ENCODE peak calls at places on chromosome 12, in ten cellular contexts. F, D, Y, W, M, E, I, G, Q and R are unnamed samples.
A peak's percentile ranks its signal among the peaks of the same experiment; 100 is the strongest.

GRCh38 chr12:92943482-92944250 is 14.6 kb upstream of the EEA1 start:
- DNase-seq in E (no peak), D (no peak), I (peak; percentile 12), Y (no peak), W (no peak), M (no peak), G (no peak), F (peak; percentile 60), Q (no peak), R (no peak)

GRCh38 chr12:54502485-54502884 is 4.9 kb downstream of the NCKAP1L start:
- DNase-seq in W (no peak), G (no peak), E (no peak), Q (no peak), M (peak; percentile 77), F (no peak), D (no peak), Y (no peak), I (no peak), R (no peak)

GRCh38 chr12:128918481-128918880 is 65.2 kb downstream of the GLT1D1 start:
- DNase-seq in G (no peak), F (no peak), D (no peak), W (no peak), Y (no peak), Q (no peak), E (no peak), M (no peak), I (no peak), R (no peak)

GRCh38 chr12:77003244-77003643 is 62.1 kb downstream of the E2F7 start:
- DNase-seq in I (no peak), W (no peak), F (peak; percentile 37), G (no peak), Y (no peak), M (no peak), E (no peak), Q (no peak), D (no peak), R (no peak)

GRCh38 chr12:48980953-48981756 is 3.0 kb downstream of the WNT1 start:
- DNase-seq in F (peak; percentile 66), Q (no peak), G (no peak), D (peak; percentile 55), Y (no peak), I (peak; percentile 69), M (no peak), W (no peak), E (no peak), R (peak; percentile 76)

GRCh38 chr12:79678306-79678705 is 12.5 kb downstream of the PAWR start:
- DNase-seq in E (no peak), W (no peak), G (peak; percentile 23), M (no peak), I (no peak), Y (no peak), F (no peak), D (no peak), Q (no peak), R (no peak)

GRCh38 chr12:93336344-93336743 is 41.4 kb upstream of the NUDT4 start:
- DNase-seq in Q (no peak), W (no peak), I (peak; percentile 42), Y (no peak), E (no peak), F (no peak), D (no peak), G (no peak), M (no peak), R (no peak)

GRCh38 chr12:100826323-100826722 is 31.7 kb downstream of the ANO4 start:
- DNase-seq in M (peak; percentile 61), E (peak; percentile 78), I (peak; percentile 81), D (peak; percentile 33), W (no peak), Q (peak; percentile 45), G (peak; percentile 24), F (peak; percentile 77), Y (peak; percentile 13), R (no peak)

GRCh38 chr12:4270670-4271432 is 2.7 kb upstream of the CCND2 start:
- DNase-seq in W (peak; percentile 38), D (peak; percentile 75), I (peak; percentile 74), F (peak; percentile 29), Q (peak; percentile 40), E (peak; percentile 52), G (no peak), Y (no peak), M (no peak), R (peak; percentile 83)

GRCh38 chr12:62484234-62484633 is 17.6 kb downstream of the MON2 start:
- DNase-seq in F (peak; percentile 70), E (no peak), D (no peak), W (no peak), Y (no peak), I (no peak), M (no peak), G (no peak), Q (no peak), R (no peak)

GRCh38 chr12:65902504-65902903 is 78.2 kb downstream of the HMGA2 start:
- DNase-seq in W (no peak), Q (no peak), I (no peak), M (no peak), G (no peak), D (no peak), E (no peak), Y (no peak), F (peak; percentile 49), R (no peak)

GRCh38 chr12:95096852-95097251 is 23.4 kb upstream of the NR2C1 start:
- DNase-seq in M (no peak), E (peak; percentile 75), D (no peak), W (no peak), G (peak; percentile 69), Y (no peak), F (no peak), Q (peak; percentile 25), I (no peak), R (no peak)

GRCh38 chr12:127767631-127768030 is 499.3 kb upstream of the TMEM132C start:
- DNase-seq in M (peak; percentile 17), F (no peak), W (no peak), Y (no peak), I (no peak), Q (no peak), D (no peak), E (no peak), G (no peak), R (no peak)

DNA sequence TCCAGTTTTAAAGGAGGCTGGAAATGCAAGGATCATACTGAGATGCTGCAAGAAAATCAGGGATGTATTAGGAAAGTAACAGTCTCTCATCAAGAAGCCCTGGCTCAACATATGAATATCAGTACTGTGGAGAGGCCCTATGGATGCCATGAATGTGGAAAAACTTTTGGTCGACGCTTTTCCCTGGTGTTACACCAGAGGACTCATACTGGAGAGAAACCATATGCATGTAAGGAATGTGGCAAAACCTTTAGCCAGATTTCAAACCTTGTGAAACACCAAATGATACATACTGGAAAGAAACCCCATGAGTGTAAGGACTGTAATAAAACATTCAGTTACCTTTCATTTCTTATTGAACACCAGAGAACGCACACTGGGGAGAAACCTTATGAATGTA is 24.5 kb downstream of the ZNF891 start:
- DNase-seq in E (no peak), M (no peak), D (no peak), I (no peak), G (no peak), W (no peak), F (peak; percentile 1), Q (no peak), Y (no peak), R (no peak)
- H3K9me3 ChIP-seq in E (no peaks in the 10 kb centered on the region), M (peaks cover 96% of the 10 kb centered on the region), D (peaks cover 31% of the 10 kb centered on the region), I (peaks cover 83% of the 10 kb centered on the region), G (peaks cover 25% of the 10 kb centered on the region), W (peaks cover 67% of the 10 kb centered on the region), F (peaks cover 44% of the 10 kb centered on the region), Q (peaks cover 69% of the 10 kb centered on the region), Y (peaks cover 58% of the 10 kb centered on the region), R (peaks cover 18% of the 10 kb centered on the region)

DNA sequence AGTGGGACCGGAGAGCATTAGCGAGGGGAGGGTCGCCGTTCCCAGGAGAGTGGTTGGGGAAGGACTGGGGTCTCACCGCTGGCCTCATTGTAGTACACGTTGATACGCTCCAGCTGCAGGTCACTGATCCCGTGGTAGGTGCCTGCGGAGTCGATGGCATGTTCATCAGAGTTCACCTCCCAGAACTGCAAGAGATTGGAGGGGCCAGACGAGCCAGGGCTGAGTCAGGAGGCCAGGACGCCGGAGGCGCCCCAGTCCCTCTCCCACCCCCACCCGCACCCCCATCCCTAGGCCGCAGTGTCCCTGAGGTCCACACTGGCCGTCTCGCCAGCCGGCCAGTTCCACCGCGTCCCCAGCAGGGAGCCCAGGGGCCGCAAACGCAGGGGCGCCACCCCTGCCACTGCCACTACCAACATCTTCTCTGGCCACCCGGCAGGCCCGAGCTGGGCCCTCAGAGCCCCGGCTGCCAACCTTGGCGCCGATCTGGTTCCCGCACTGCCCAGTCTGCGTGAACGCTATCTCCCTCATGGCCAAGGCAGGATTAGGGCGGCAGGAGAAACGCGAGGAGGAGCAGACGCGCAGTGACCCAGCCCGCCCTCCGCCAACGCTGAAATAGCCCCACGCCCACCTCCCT is 144.2 kb downstream of the ALG10 start:
- DNase-seq in Q (no peak), G (no peak), M (no peak), E (no peak), Y (no peak), F (no peak), W (no peak), D (no peak), I (no peak), R (no peak)
- H3K9me3 ChIP-seq in Q (no peaks in the 10 kb centered on the region), G (no peaks in the 10 kb centered on the region), M (peaks cover 7% of the 10 kb centered on the region), E (no peaks in the 10 kb centered on the region), Y (no peaks in the 10 kb centered on the region), F (no peaks in the 10 kb centered on the region), W (no peaks in the 10 kb centered on the region), D (no peaks in the 10 kb centered on the region), I (no peaks in the 10 kb centered on the region), R (no peaks in the 10 kb centered on the region)

DNA sequence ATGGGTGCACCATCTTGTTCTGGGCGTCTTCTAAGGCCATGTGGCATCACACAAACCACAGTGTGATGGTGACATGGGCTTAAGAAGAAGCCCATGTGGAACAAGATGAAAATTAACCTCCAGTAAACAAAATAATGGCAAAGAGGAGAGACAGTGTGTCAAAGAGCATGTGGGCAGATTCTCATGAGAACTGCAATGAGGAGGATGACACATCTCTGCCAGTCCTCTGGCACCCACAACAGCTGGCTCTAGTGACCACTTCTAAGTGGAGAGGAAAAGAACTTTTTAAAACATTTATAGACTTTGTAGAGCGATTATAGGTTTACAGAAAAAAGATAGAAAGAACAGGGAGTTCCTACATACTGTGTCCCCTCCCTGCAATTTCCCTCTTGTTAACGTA is 401.4 kb downstream of the ATP23 start:
- DNase-seq in W (no peak), E (no peak), G (no peak), F (peak; percentile 32), M (no peak), Q (no peak), D (no peak), Y (no peak), I (no peak), R (no peak)
- H3K9me3 ChIP-seq in W (no peaks in the 10 kb centered on the region), E (no peaks in the 10 kb centered on the region), G (no peaks in the 10 kb centered on the region), F (no peaks in the 10 kb centered on the region), M (no peaks in the 10 kb centered on the region), Q (no peaks in the 10 kb centered on the region), D (no peaks in the 10 kb centered on the region), Y (no peaks in the 10 kb centered on the region), I (no peaks in the 10 kb centered on the region), R (no peaks in the 10 kb centered on the region)

GRCh38 chr12:133037207-133038005 is at the start of gene ZNF84:
- DNase-seq in Q (peak; percentile 95), D (peak; percentile 98), I (peak; percentile 99), G (peak; percentile 96), F (peak; percentile 99), W (peak; percentile 93), E (peak; percentile 96), Y (peak; percentile 86), M (peak; percentile 98), R (peak; percentile 97)

DNA sequence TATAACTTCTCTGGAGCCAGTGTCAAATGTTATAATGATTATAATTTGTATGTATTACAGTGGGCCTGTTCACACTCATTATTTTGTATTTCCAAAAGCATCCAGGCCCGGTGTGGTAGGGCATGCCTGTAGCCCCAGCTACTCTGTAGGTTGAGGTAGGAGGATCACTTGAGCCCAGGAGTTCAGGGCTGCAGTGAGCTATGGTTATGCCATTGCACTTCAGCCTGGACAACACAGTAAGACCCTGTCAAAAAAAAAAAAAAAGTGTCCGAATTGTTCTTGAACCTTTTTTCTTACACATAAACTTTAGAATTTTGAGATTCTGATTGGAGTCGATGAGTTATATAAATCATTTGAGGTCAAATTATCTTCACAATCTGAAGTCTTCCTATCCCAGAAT is 1.0 kb downstream of the ZNF84 start:
- DNase-seq in Y (no peak), D (no peak), Q (no peak), F (peak; percentile 6), M (no peak), W (no peak), E (no peak), I (no peak), G (no peak), R (no peak)
- H3K9me3 ChIP-seq in Y (peaks cover 44% of the 10 kb centered on the region), D (no peaks in the 10 kb centered on the region), Q (peaks cover 30% of the 10 kb centered on the region), F (peaks cover 4% of the 10 kb centered on the region), M (peaks cover 68% of the 10 kb centered on the region), W (peaks cover 14% of the 10 kb centered on the region), E (no peaks in the 10 kb centered on the region), I (peaks cover 51% of the 10 kb centered on the region), G (no peaks in the 10 kb centered on the region), R (peaks cover 8% of the 10 kb centered on the region)